ENCODE peak calls at places on chromosomes 2 and 18, in four cellular contexts. X, E, F and S are unnamed samples.

GRCh38 chr2:61620244-61621159 is 82.3 kb upstream of the XPO1 start:
- DNase-seq in X (peak; percentile 24), E (peak; percentile 76), F (peak; percentile 32), S (no peak)

GRCh38 chr2:77008925-77009706 is 513.1 kb downstream of the LRRTM4 start:
- DNase-seq in X (no peak), E (peak; percentile 68), F (no peak), S (no peak)

GRCh38 chr2:100391735-100392515 is 25.5 kb downstream of the CHST10 start:
- DNase-seq in X (peak; percentile 73), E (no peak), F (no peak), S (peak; percentile 66)

GRCh38 chr18:44537521-44537920 is 143.2 kb upstream of the SETBP1 start:
- DNase-seq in X (no peak), E (peak; percentile 95), F (no peak), S (no peak)

GRCh38 chr2:221570321-221571107 is 1.6 kb downstream of the EPHA4 start:
- DNase-seq in X (no peak), E (peak; percentile 73), F (peak; percentile 2), S (no peak)

GRCh38 chr2:192828947-192829346 is 634.2 kb upstream of the TMEFF2 start:
- DNase-seq in X (no peak), E (no peak), F (no peak), S (no peak)

GRCh38 chr2:240959214-240959940 is 39.0 kb upstream of the SNED1 start:
- DNase-seq in X (no peak), E (no peak), F (no peak), S (no peak)

GRCh38 chr2:147320148-147320547 is 524.7 kb upstream of the ACVR2A start:
- DNase-seq in X (no peak), E (no peak), F (no peak), S (no peak)

GRCh38 chr2:85604568-85605339 is 2.3 kb upstream of the TMEM150A start:
- DNase-seq in X (no peak), E (no peak), F (no peak), S (no peak)

GRCh38 chr2:80499095-80499494 is 194.5 kb upstream of the LRRTM1 start:
- DNase-seq in X (peak; percentile 17), E (peak; percentile 64), F (peak; percentile 69), S (peak; percentile 77)

GRCh38 chr2:37523861-37524362 is 147.5 kb downstream of the CDC42EP3 start:
- DNase-seq in X (peak; percentile 42), E (peak; percentile 77), F (no peak), S (no peak)

GRCh38 chr2:100554788-100555407 is 7.9 kb upstream of the PDCL3 start:
- DNase-seq in X (peak; percentile 12), E (no peak), F (no peak), S (no peak)

GRCh38 chr2:45910473-45911060 is 259.1 kb downstream of the PRKCE start:
- DNase-seq in X (no peak), E (no peak), F (no peak), S (no peak)

GRCh38 chr2:141767051-141767450 is 363.8 kb downstream of the LRP1B start:
- DNase-seq in X (no peak), E (peak; percentile 85), F (no peak), S (no peak)

GRCh38 chr2:109381327-109381820 is 232.4 kb downstream of the SEPTIN10 start:
- DNase-seq in X (no peak), E (no peak), F (no peak), S (no peak)

GRCh38 chr18:80070825-80071224 is 36.6 kb downstream of the RBFA start:
- DNase-seq in X (no peak), E (no peak), F (no peak), S (no peak)

GRCh38 chr18:51190000-51190399 is 7.5 kb downstream of the MEX3C start:
- DNase-seq in X (no peak), E (no peak), F (no peak), S (no peak)

GRCh38 chr2:119223521-119224390 is at the start of gene STEAP3:
- DNase-seq in X (peak; percentile 88), E (peak; percentile 86), F (peak; percentile 83), S (peak; percentile 30)

GRCh38 chr2:3637692-3638455 is 20.1 kb upstream of the ALLC start:
- DNase-seq in X (no peak), E (no peak), F (no peak), S (no peak)

GRCh38 chr2:9170458-9171130 is 36.0 kb upstream of the ASAP2 start:
- DNase-seq in X (no peak), E (no peak), F (no peak), S (no peak)

GRCh38 chr2:128416781-128417180 is 98.1 kb upstream of the HS6ST1 start:
- DNase-seq in X (no peak), E (no peak), F (no peak), S (no peak)

GRCh38 chr2:11446733-11447248 is 19.2 kb downstream of the E2F6 start:
- DNase-seq in X (peak; percentile 64), E (peak; percentile 86), F (peak; percentile 71), S (peak; percentile 66)

GRCh38 chr2:240886678-240887574 is 9.0 kb downstream of the MAB21L4 start:
- DNase-seq in X (no peak), E (no peak), F (no peak), S (no peak)

GRCh38 chr2:66748939-66749338 is 314.0 kb downstream of the MEIS1 start:
- DNase-seq in X (no peak), E (no peak), F (peak; percentile 16), S (no peak)

GRCh38 chr2:51722311-51722710 is 690.4 kb upstream of the NRXN1 start:
- DNase-seq in X (no peak), E (no peak), F (no peak), S (no peak)

GRCh38 chr2:150438654-150439053 is 48.8 kb downstream of the RND3 start:
- DNase-seq in X (no peak), E (no peak), F (no peak), S (no peak)

GRCh38 chr2:48482774-48483173 is 47.2 kb upstream of the STON1 start:
- DNase-seq in X (peak; percentile 57), E (peak; percentile 34), F (no peak), S (peak; percentile 66)

GRCh38 chr2:69211111-69211510 is 175.9 kb downstream of the GFPT1 start:
- DNase-seq in X (no peak), E (no peak), F (no peak), S (no peak)

GRCh38 chr18:55251186-55251995 is 292.1 kb upstream of the CCDC68 start:
- DNase-seq in X (no peak), E (no peak), F (peak; percentile 68), S (no peak)

GRCh38 chr2:70991742-70992141 is 2.9 kb downstream of the TEX261 start:
- DNase-seq in X (no peak), E (no peak), F (no peak), S (no peak)

GRCh38 chr2:28633204-28633603 is 118.4 kb upstream of the PPP1CB start:
- DNase-seq in X (no peak), E (no peak), F (no peak), S (no peak)